ENCODE peak calls at places on chromosomes 12 and 14, in seven cellular contexts. G, C, L, I, D, H and K are unnamed samples.

GRCh38 chr14:100677925-100678765 is 48.5 kb upstream of the DLK1 start:
- DNase-seq in G (peak; percentile 53), C (no peak), L (peak; percentile 70), I (no peak), D (no peak), H (no peak), K (no peak)

GRCh38 chr14:38342803-38343202 is 86.9 kb upstream of the CLEC14A start:
- DNase-seq in G (no peak), C (no peak), L (no peak), I (no peak), D (no peak), H (no peak), K (no peak)

GRCh38 chr12:88416155-88416554 is 164.1 kb downstream of the KITLG start:
- DNase-seq in G (no peak), C (no peak), L (no peak), I (no peak), D (no peak), H (no peak), K (no peak)

GRCh38 chr14:64954491-64955240 is 12.1 kb upstream of the GPX2 start:
- DNase-seq in G (no peak), C (no peak), L (no peak), I (peak; percentile 26), D (no peak), H (no peak), K (no peak)

GRCh38 chr14:28163261-28163660 is 603.3 kb upstream of the FOXG1 start:
- DNase-seq in G (no peak), C (no peak), L (no peak), I (no peak), D (no peak), H (no peak), K (no peak)

GRCh38 chr14:97523936-97524335 is 726.8 kb downstream of the VRK1 start:
- DNase-seq in G (no peak), C (no peak), L (no peak), I (no peak), D (no peak), H (no peak), K (no peak)

GRCh38 chr12:53746592-53747491 is 4.9 kb downstream of the CISTR start:
- DNase-seq in G (peak; percentile 94), C (peak; percentile 95), L (peak; percentile 90), I (peak; percentile 95), D (peak; percentile 95), H (peak; percentile 90), K (peak; percentile 70)

GRCh38 chr12:109888179-109889020 is 8.1 kb upstream of the GLTP start:
- DNase-seq in G (no peak), C (peak; percentile 45), L (no peak), I (no peak), D (no peak), H (peak; percentile 77), K (no peak)

GRCh38 chr12:90100619-90101018 is 392.0 kb upstream of the ATP2B1 start:
- DNase-seq in G (no peak), C (no peak), L (no peak), I (no peak), D (no peak), H (no peak), K (no peak)

GRCh38 chr14:68541128-68541896 is 251.6 kb downstream of the ZFP36L1 start:
- DNase-seq in G (no peak), C (no peak), L (no peak), I (no peak), D (no peak), H (no peak), K (no peak)

GRCh38 chr14:68939893-68940613 is 39.0 kb downstream of the ACTN1 start:
- DNase-seq in G (peak; percentile 67), C (no peak), L (peak; percentile 58), I (no peak), D (peak; percentile 86), H (no peak), K (no peak)

GRCh38 chr14:22811752-22812151 is 3.5 kb downstream of the SLC7A7 start:
- DNase-seq in G (no peak), C (no peak), L (no peak), I (no peak), D (no peak), H (peak; percentile 44), K (no peak)

GRCh38 chr14:22814373-22814772 is 862 bp downstream of the SLC7A7 start:
- DNase-seq in G (no peak), C (no peak), L (no peak), I (no peak), D (no peak), H (no peak), K (no peak)

GRCh38 chr14:22814945-22815713 is at the start of gene SLC7A7:
- DNase-seq in G (peak; percentile 32), C (no peak), L (no peak), I (no peak), D (no peak), H (no peak), K (no peak)

GRCh38 chr14:22813145-22813544 is 2.1 kb downstream of the SLC7A7 start:
- DNase-seq in G (no peak), C (no peak), L (no peak), I (no peak), D (no peak), H (no peak), K (no peak)

GRCh38 chr14:22812744-22813143 is 2.5 kb downstream of the SLC7A7 start:
- DNase-seq in G (no peak), C (no peak), L (no peak), I (no peak), D (no peak), H (no peak), K (no peak)
- TF ChIP-seq CTCF in G (no peak), C (no peak), L (no peak), I (no peak), D (no peak), H (no peak), K (no peak)

GRCh38 chr12:25557830-25558436 is 4.8 kb upstream of the LMNTD1 start:
- DNase-seq in G (no peak), C (no peak), L (no peak), I (no peak), D (peak; percentile 37), H (peak; percentile 45), K (no peak)
- TF ChIP-seq CTCF in G (peak; percentile 29), C (no peak), L (no peak), I (peak; percentile 28), D (no peak), H (peak; percentile 21), K (no peak)

DNA sequence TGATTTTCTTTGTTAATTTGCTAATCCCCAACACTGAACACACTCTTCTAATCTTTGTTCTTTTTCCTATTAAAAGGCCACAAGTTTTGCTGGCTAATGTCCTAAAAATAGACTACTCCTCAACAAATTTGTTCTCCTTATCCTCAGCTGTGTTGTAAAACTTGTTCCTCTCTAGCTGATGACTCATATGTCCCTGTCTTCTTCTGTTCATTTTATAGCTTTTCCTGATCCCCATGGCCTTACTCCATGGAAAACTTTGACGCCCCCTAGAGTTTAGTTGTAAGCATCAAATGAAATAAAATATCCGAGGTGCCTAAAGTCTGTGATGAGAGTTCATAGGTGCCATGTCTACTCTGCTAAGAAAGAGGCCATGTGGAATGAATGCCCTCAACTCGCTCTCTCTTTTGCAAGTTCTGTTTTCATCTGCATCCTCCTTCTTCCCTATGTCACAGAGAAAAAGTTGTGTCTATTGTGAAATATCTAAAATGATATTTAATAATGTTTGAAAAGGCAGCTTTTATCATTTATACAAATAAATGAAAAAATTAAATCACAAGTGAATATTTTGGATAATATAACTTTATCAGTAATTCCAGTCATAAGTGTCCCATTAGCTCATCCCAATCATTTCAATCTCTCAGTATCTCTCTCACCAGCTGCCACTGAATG is 237.9 kb downstream of the IPO8 start:
- DNase-seq in G (no peak), C (no peak), L (no peak), I (no peak), D (no peak), H (no peak), K (no peak)
- TF ChIP-seq CTCF in G (peak; percentile 16), C (no peak), L (no peak), I (peak; percentile 24), D (no peak), H (no peak), K (no peak)

DNA sequence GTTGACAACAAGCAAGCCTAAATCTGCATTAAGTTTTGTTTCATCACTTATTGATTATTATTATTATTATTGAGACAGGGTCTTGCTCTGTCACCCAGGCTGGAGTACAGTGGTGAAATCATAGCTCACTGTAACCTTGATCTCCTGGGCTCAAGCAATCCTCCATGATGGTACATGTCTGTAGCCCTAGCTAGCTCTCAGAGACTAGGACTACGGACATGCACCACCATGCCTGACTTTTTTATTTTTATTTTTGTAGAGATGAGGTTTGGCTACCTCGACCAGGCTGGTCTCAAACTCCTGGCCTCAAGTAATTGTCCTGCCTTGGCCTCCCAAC is 35.7 kb upstream of the STK38L start:
- DNase-seq in G (no peak), C (no peak), L (no peak), I (no peak), D (no peak), H (no peak), K (no peak)
- TF ChIP-seq CTCF in G (no peak), C (no peak), L (no peak), I (no peak), D (no peak), H (no peak), K (no peak)

DNA sequence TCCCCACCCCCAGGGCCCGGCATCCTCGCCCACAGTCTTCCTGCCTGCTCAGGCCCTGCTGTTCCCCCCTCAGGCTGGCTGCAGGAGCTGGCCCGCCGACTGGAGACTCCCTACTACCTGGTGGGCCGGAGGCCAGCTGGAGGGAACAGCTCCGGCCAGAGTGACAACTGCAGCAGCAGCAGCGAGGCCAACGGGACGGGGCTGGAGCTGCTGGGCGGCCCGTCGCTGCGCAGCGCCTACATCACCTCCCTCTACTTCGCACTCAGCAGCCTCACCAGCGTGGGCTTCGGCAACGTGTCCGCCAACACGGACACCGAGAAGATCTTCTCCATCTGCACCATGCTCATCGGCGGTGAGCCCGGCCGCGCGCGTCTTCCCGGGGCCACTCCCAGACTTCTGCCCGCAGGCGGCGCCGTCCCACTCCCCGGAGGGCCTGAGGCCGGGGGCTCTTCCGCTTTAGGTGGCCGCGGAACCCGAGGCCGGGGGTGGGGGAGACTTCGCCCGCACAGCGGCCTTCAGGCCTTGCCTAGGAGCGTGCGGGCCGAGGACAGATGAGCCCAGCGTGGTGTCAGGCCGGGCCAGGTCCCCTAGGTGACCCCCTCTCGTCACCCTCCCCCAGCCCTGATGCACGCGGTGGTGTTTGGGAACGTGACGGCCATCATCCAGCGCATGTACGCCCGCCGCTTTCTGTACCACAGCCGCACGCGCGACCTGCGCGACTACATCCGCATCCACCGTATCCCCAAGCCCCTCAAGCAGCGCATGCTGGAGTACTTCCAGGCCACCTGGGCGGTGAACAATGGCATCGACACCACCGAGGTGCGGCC is 10.2 kb downstream of the KCNH3 start:
- DNase-seq in G (peak; percentile 17), C (no peak), L (no peak), I (no peak), D (no peak), H (no peak), K (peak; percentile 41)
- TF ChIP-seq CTCF in G (peak; percentile 23), C (no peak), L (peak; percentile 36), I (no peak), D (no peak), H (no peak), K (no peak)